ENCODE peak calls at places on chromosomes 6 and 20, in four cellular contexts. One of them, this sample, is unnamed.
A peak's percentile ranks its signal among the peaks of the same experiment; 100 is the strongest.

GRCh38 chr20:709421-709820 is 33.8 kb upstream of the SCRT2 start:
- DNase-seq in suprapubic skin: peak; percentile 68
- DNase-seq in transverse colon: no peak
- DNase-seq in neural progenitor cell: no peak
- DNase-seq in this sample: no peak

GRCh38 chr6:52186075-52186474 is at the start of gene IL17A:
- DNase-seq in suprapubic skin: no peak
- DNase-seq in neural progenitor cell: no peak
- DNase-seq in transverse colon: no peak
- DNase-seq in this sample: no peak

GRCh38 chr6:52689857-52690256 is 18.9 kb downstream of the TMEM14A start:
- DNase-seq in suprapubic skin: no peak
- DNase-seq in transverse colon: no peak
- DNase-seq in neural progenitor cell: no peak
- DNase-seq in this sample: no peak

GRCh38 chr20:36666181-36666740 is 20.3 kb upstream of the SLA2 start:
- DNase-seq in neural progenitor cell: no peak
- DNase-seq in suprapubic skin: no peak
- DNase-seq in transverse colon: no peak
- DNase-seq in this sample: no peak

GRCh38 chr6:132392792-132393191 is 8.5 kb downstream of the MOXD1 start:
- DNase-seq in neural progenitor cell: no peak
- DNase-seq in transverse colon: no peak
- DNase-seq in suprapubic skin: no peak
- DNase-seq in this sample: peak; percentile 37

GRCh38 chr20:48599106-48599747 is 228.6 kb downstream of the PREX1 start:
- DNase-seq in suprapubic skin: peak; percentile 58
- DNase-seq in neural progenitor cell: no peak
- DNase-seq in transverse colon: no peak
- DNase-seq in this sample: no peak

GRCh38 chr20:22350624-22351023 is 233.7 kb downstream of the FOXA2 start:
- DNase-seq in neural progenitor cell: no peak
- DNase-seq in suprapubic skin: no peak
- DNase-seq in transverse colon: no peak
- DNase-seq in this sample: no peak

GRCh38 chr6:154039231-154039842 is at the start of gene OPRM1:
- DNase-seq in suprapubic skin: no peak
- DNase-seq in transverse colon: no peak
- DNase-seq in neural progenitor cell: peak; percentile 94
- DNase-seq in this sample: peak; percentile 7

GRCh38 chr6:130162421-130162820 is 60.3 kb downstream of the SAMD3 start:
- DNase-seq in neural progenitor cell: no peak
- DNase-seq in suprapubic skin: no peak
- DNase-seq in transverse colon: no peak
- DNase-seq in this sample: no peak

GRCh38 chr6:116190550-116190949 is 63.3 kb downstream of the TSPYL4 start:
- DNase-seq in transverse colon: no peak
- DNase-seq in neural progenitor cell: no peak
- DNase-seq in suprapubic skin: no peak
- DNase-seq in this sample: peak; percentile 35

GRCh38 chr20:23123886-23124285 is 37.8 kb upstream of the CD93 start:
- DNase-seq in transverse colon: no peak
- DNase-seq in suprapubic skin: no peak
- DNase-seq in neural progenitor cell: no peak
- DNase-seq in this sample: no peak

GRCh38 chr6:150139533-150139932 is 3.3 kb upstream of the PPP1R14C start:
- DNase-seq in transverse colon: no peak
- DNase-seq in neural progenitor cell: no peak
- DNase-seq in suprapubic skin: no peak
- DNase-seq in this sample: no peak

GRCh38 chr20:43909211-43909610 is 5.4 kb upstream of the TOX2 start:
- DNase-seq in neural progenitor cell: no peak
- DNase-seq in suprapubic skin: no peak
- DNase-seq in transverse colon: no peak
- DNase-seq in this sample: no peak

GRCh38 chr6:148557796-148558457 is 188.9 kb upstream of the UST start:
- DNase-seq in transverse colon: no peak
- DNase-seq in suprapubic skin: peak; percentile 70
- DNase-seq in neural progenitor cell: no peak
- DNase-seq in this sample: no peak

GRCh38 chr6:4113623-4114022 is 21.8 kb downstream of the ECI2 start:
- DNase-seq in neural progenitor cell: no peak
- DNase-seq in transverse colon: no peak
- DNase-seq in suprapubic skin: no peak
- DNase-seq in this sample: no peak

GRCh38 chr6:80088637-80089036 is 17.8 kb upstream of the BCKDHB start:
- DNase-seq in suprapubic skin: no peak
- DNase-seq in transverse colon: no peak
- DNase-seq in neural progenitor cell: no peak
- DNase-seq in this sample: no peak

GRCh38 chr20:4767084-4767483 is 45.4 kb downstream of the PRND start:
- DNase-seq in suprapubic skin: no peak
- DNase-seq in neural progenitor cell: no peak
- DNase-seq in transverse colon: no peak
- DNase-seq in this sample: no peak

GRCh38 chr6:38209291-38209865 is 389.9 kb downstream of the ZFAND3 start:
- DNase-seq in neural progenitor cell: no peak
- DNase-seq in transverse colon: no peak
- DNase-seq in suprapubic skin: no peak
- DNase-seq in this sample: no peak

GRCh38 chr6:22363166-22363965 is 66.5 kb upstream of the PRL start:
- DNase-seq in neural progenitor cell: no peak
- DNase-seq in suprapubic skin: no peak
- DNase-seq in transverse colon: no peak
- DNase-seq in this sample: no peak

DNA sequence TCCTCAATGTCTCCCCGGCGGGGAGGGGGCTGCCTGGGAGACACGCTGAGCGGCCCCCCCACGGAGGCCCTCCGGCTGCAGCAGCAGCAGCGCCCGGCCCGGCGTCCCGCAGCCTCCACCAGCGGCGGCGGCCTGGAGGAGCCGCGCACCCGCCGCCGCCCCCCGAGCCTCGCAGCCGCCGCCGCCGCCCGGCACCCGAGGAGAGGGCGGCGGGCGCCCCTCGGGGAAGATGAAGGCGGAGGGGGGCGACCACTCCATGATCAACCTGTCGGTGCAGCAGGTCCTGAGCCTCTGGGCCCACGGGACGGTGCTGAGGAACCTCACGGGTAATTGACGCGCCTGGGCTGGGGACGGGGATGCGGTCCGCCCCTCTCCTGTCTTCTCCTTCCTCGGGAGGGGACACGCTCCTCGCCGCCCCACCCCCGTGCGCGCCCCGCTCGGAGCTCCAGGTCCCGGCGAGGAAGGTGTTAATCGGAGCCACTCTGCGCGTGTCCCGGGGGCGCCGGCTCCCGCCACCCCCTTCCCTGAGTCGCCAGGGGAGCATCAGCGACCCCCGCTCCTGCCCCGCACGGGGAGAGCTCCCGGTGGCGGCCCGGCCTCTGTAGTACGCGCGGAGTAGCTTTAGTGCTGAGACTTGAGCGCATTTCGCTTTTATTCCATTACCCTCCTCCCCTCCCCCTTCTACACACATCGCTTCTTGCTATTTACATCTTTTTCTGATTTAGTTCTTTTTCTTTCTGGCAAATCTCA is 675 bp downstream of the TMEM170B start:
- DNase-seq in suprapubic skin: no peak
- DNase-seq in neural progenitor cell: peak; percentile 73
- DNase-seq in transverse colon: peak; percentile 17
- DNase-seq in this sample: no peak
- H3K27me3 ChIP-seq in suprapubic skin: no peaks in the 10 kb centered on the region
- H3K27me3 ChIP-seq in neural progenitor cell: peaks cover 44% of the 10 kb centered on the region
- H3K27me3 ChIP-seq in transverse colon: no peaks in the 10 kb centered on the region
- H3K27me3 ChIP-seq in this sample: no peaks in the 10 kb centered on the region

GRCh38 chr20:59997886-59998285 is 39.7 kb downstream of the CDH26 start:
- DNase-seq in transverse colon: no peak
- DNase-seq in suprapubic skin: no peak
- DNase-seq in neural progenitor cell: no peak
- DNase-seq in this sample: no peak
- H3K27me3 ChIP-seq in transverse colon: no peaks in the 10 kb centered on the region
- H3K27me3 ChIP-seq in suprapubic skin: no peaks in the 10 kb centered on the region
- H3K27me3 ChIP-seq in neural progenitor cell: no peaks in the 10 kb centered on the region
- H3K27me3 ChIP-seq in this sample: no peaks in the 10 kb centered on the region

GRCh38 chr6:374956-375355 is 16.6 kb upstream of the IRF4 start:
- DNase-seq in neural progenitor cell: no peak
- DNase-seq in suprapubic skin: peak; percentile 78
- DNase-seq in transverse colon: no peak
- DNase-seq in this sample: no peak
- H3K27me3 ChIP-seq in neural progenitor cell: peaks cover 3% of the 10 kb centered on the region
- H3K27me3 ChIP-seq in suprapubic skin: peaks cover 51% of the 10 kb centered on the region
- H3K27me3 ChIP-seq in transverse colon: peaks cover 48% of the 10 kb centered on the region
- H3K27me3 ChIP-seq in this sample: peaks cover 41% of the 10 kb centered on the region

DNA sequence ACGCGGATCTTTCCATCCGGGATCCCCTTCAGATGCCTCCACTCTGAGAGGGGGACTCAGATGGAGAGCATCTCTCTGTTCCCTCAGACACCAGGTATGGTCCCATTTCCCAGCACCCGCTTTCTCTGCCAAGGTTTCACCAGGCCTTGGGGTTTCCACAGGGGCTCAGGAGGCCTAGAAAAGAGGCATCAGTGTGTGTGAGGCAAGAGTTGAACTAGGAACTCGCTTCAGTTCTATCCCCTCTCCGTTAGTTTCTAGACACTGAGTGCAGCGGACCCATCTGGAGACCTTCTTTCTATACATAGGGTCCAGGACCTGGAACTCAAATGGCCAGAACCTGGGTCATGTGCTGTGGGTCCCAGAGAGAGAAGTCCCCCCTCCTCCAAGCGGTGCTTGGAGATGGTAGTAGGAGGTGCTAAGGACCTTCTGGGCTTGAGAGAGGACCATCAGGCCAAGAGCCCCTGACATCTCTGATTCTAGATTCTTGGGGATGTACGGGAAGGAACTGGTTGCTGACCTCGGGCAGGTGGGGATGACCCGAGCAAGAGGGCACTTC is 2.1 kb downstream of the SLC12A5 start:
- DNase-seq in neural progenitor cell: no peak
- DNase-seq in suprapubic skin: no peak
- DNase-seq in transverse colon: no peak
- DNase-seq in this sample: no peak
- H3K27me3 ChIP-seq in neural progenitor cell: peaks cover 100% of the 10 kb centered on the region
- H3K27me3 ChIP-seq in suprapubic skin: peaks cover 99% of the 10 kb centered on the region
- H3K27me3 ChIP-seq in transverse colon: peaks cover 94% of the 10 kb centered on the region
- H3K27me3 ChIP-seq in this sample: peaks cover 72% of the 10 kb centered on the region

GRCh38 chr20:46544576-46544975 is 5.9 kb downstream of the OCSTAMP start:
- DNase-seq in neural progenitor cell: no peak
- DNase-seq in transverse colon: no peak
- DNase-seq in suprapubic skin: no peak
- DNase-seq in this sample: no peak
- H3K27me3 ChIP-seq in neural progenitor cell: no peaks in the 10 kb centered on the region
- H3K27me3 ChIP-seq in transverse colon: peaks cover 3% of the 10 kb centered on the region
- H3K27me3 ChIP-seq in suprapubic skin: peaks cover 32% of the 10 kb centered on the region
- H3K27me3 ChIP-seq in this sample: peaks cover 7% of the 10 kb centered on the region

DNA sequence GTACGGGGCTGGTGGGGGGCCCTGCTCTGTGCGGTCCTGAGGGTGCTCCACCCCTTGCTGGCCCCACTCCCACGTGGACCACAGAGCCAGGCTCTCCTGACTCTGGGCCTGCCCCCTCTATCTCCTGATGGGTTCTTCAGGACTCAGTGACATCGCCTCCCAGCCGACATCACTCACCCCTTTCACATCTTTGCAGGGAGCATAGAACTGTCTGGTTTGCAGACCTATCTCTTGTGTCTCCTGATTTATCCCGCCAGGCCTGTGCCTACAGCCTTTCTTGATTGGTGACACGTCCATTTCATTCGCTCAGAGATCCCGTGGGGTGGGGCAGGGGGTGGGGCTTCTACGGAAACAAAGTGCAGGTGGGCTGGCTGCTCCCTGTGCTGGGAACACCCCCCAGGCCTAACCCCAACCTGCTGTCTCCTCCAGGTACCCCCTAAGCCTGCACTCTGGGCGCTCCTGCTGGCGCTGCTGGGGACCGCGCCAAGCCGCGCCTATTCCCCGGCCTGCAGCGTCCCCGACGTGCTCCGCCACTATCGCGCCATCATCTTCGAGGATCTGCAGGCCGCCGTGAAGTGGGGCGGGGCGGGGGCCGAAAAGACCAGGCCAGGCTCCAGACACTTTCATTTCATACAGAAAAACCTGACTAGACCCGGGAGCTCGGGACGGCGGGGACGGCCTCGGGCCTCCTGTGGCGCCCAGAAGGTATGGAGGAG is 1.7 kb downstream of the C20orf204 start:
- DNase-seq in transverse colon: no peak
- DNase-seq in suprapubic skin: no peak
- DNase-seq in neural progenitor cell: no peak
- DNase-seq in this sample: no peak
- H3K27me3 ChIP-seq in transverse colon: peaks cover 66% of the 10 kb centered on the region
- H3K27me3 ChIP-seq in suprapubic skin: peaks cover 36% of the 10 kb centered on the region
- H3K27me3 ChIP-seq in neural progenitor cell: peaks cover 66% of the 10 kb centered on the region
- H3K27me3 ChIP-seq in this sample: peaks cover 29% of the 10 kb centered on the region

DNA sequence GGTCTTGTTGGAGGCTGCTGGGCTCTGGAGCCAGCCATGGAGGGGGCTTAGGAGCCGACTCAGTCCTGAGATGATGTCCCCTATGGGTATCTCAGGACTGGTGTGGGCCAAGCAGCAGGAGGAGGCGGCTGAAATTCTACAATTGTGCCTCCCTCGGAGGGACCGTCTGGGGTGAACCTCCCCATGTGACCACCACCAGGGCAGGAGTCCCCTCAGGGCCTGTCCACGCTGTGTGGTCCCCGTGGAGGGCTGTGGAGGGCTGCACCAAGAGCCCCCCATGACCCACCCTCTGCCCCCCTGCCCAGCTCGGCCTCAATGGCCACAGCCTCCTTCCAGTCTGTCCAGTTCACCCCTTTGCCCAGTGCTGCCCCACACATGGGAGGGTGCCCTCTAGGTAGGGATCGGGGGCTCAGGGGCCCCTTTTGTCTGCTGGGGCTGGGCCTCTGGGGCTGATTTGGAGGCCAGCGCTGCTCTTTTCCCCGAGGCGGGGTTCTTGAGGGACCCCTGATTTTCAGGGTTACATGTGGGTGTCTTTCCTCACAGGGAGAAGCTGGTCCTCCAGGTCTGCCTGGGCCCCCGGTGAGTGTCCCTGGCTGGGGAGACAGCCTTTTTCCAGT is 1.2 kb downstream of the COL9A3 start:
- DNase-seq in neural progenitor cell: no peak
- DNase-seq in suprapubic skin: no peak
- DNase-seq in transverse colon: no peak
- DNase-seq in this sample: no peak
- H3K27me3 ChIP-seq in neural progenitor cell: peaks cover 29% of the 10 kb centered on the region
- H3K27me3 ChIP-seq in suprapubic skin: peaks cover 41% of the 10 kb centered on the region
- H3K27me3 ChIP-seq in transverse colon: peaks cover 66% of the 10 kb centered on the region
- H3K27me3 ChIP-seq in this sample: peaks cover 31% of the 10 kb centered on the region

This sample was measured in kidney epithelial cell.